ENCODE peak calls at places on chromosome X, in four cellular contexts. K, B, I and X are unnamed samples.

GRCh38 chrX:135740683-135741149 is 27.3 kb downstream of the CT45A3 start:
- DNase-seq in K (no peak), B (peak; percentile 26), I (no peak), X (peak; percentile 62)

GRCh38 chrX:141405878-141406492 is 163.7 kb upstream of the SPANXC start:
- DNase-seq in K (peak; percentile 55), B (no peak), I (no peak), X (no peak)

GRCh38 chrX:129754266-129755024 is 15.7 kb downstream of the XPNPEP2 start:
- DNase-seq in K (no peak), B (no peak), I (no peak), X (no peak)

GRCh38 chrX:69361286-69361926 is 142.7 kb upstream of the NALF2 start:
- DNase-seq in K (no peak), B (no peak), I (no peak), X (no peak)

GRCh38 chrX:25022499-25023325 is 6.9 kb upstream of the ARX start:
- DNase-seq in K (no peak), B (no peak), I (no peak), X (no peak)

GRCh38 chrX:125295337-125295736 is 24.3 kb upstream of the TEX13C start:
- DNase-seq in K (no peak), B (no peak), I (no peak), X (peak; percentile 26)

GRCh38 chrX:123899701-123900100 is 39.8 kb downstream of the XIAP start:
- DNase-seq in K (no peak), B (no peak), I (no peak), X (peak; percentile 23)

GRCh38 chrX:154013614-154014360 is 5.9 kb downstream of the IRAK1 start:
- DNase-seq in K (no peak), B (no peak), I (no peak), X (peak; percentile 65)

GRCh38 chrX:133921084-133921483 is 64.3 kb downstream of the GPC3 start:
- DNase-seq in K (no peak), B (no peak), I (no peak), X (no peak)

GRCh38 chrX:148380107-148380506 is 120.3 kb upstream of the AFF2 start:
- DNase-seq in K (no peak), B (no peak), I (no peak), X (no peak)

GRCh38 chrX:40539214-40540142 is 41.3 kb upstream of the ATP6AP2 start:
- DNase-seq in K (peak; percentile 11), B (peak; percentile 49), I (peak; percentile 49), X (peak; percentile 44)

GRCh38 chrX:103396186-103396585 is 19.8 kb downstream of the BEX3 start:
- DNase-seq in K (no peak), B (no peak), I (no peak), X (peak; percentile 59)

GRCh38 chrX:81202989-81203388 is 1.1 kb downstream of the SH3BGRL start:
- DNase-seq in K (no peak), B (no peak), I (no peak), X (no peak)

GRCh38 chrX:30580641-30581040 is 3.1 kb upstream of the TASL start:
- DNase-seq in K (no peak), B (no peak), I (no peak), X (no peak)

GRCh38 chrX:150100261-150100660 is 162.0 kb upstream of the EOLA2 start:
- DNase-seq in K (no peak), B (no peak), I (no peak), X (no peak)

GRCh38 chrX:97027384-97027922 is 143.7 kb downstream of the RPA4 start:
- DNase-seq in K (no peak), B (no peak), I (no peak), X (no peak)

GRCh38 chrX:150035531-150035930 is 97.2 kb upstream of the EOLA2 start:
- DNase-seq in K (no peak), B (no peak), I (no peak), X (no peak)

GRCh38 chrX:154431321-154431720 is 2.8 kb downstream of the ATP6AP1 start:
- DNase-seq in K (no peak), B (no peak), I (no peak), X (no peak)

GRCh38 chrX:68186552-68187262 is 246.6 kb downstream of the OPHN1 start:
- DNase-seq in K (no peak), B (no peak), I (no peak), X (no peak)

GRCh38 chrX:94914235-94914634 is 1240.2 kb downstream of the FAM133A start:
- DNase-seq in K (no peak), B (no peak), I (no peak), X (no peak)

GRCh38 chrX:72084114-72084513 is 47.6 kb downstream of the RTL5 start:
- DNase-seq in K (no peak), B (no peak), I (no peak), X (no peak)

GRCh38 chrX:259692-260355 is 21.4 kb upstream of the PLCXD1 start:
- DNase-seq in K (no peak), B (no peak), I (no peak), X (no peak)

GRCh38 chrX:18354369-18355329 is at the start of gene SCML2:
- DNase-seq in K (no peak), B (peak; percentile 41), I (peak; percentile 48), X (peak; percentile 55)

GRCh38 chrX:15761564-15762191 is 23.6 kb downstream of the CA5B start:
- DNase-seq in K (no peak), B (no peak), I (no peak), X (peak; percentile 69)

DNA sequence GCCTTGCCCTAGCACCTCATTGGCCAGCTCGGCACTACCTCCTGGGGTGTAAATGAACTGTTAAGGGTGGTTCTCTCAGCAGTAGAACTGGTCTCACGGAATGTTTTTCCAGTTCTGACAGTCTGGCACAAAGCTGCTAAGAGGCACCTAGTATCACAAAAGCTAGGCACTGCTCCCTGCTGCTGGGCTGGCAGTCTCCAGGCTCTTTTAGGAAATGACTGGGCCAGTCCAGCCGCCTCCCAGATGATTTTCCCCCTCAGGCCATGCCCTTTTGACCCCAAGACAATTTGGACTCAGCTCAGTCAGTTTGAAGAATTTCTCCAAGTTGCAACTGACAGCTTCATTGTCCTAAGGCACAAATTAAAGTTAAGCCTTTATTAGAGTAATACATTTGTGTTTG is 8.0 kb downstream of the FRMD7 start:
- DNase-seq in K (no peak), B (no peak), I (no peak), X (no peak)
- H3K27ac ChIP-seq in K (no peak overlapping the region), B (no peak overlapping the region), I (no peak overlapping the region), X (no peak overlapping the region)

DNA sequence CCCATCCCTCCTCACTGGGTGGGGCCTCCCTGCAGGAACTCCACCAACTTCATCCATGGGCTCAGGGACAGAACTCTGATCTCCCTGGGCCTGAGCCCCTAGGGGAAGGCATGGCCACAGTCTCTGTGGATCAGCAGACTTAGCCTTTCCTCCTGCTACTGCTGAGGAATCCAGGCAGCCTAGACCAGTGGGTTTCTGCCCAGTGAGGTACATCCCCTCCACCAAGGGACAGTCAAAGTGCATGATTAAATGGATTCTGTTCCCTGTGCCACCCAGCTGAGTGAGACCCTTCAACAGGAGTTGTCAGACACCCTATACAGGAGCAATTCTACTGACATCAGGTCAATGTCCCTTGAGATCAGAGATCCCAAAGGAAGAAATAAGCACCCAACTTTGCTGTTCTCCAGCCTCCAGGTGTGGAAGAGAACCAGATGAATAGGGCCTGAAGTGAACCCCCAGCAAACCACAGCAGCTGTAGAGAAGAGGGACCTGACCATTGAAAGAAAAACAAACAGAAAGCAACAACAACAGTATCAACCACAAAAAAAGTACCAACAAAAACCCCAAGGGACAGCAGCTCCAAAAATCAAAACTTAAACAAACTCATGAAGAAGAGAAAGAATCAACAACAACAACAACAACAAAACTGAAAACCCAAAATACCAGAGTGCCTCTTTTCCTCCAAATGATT is 84.8 kb downstream of the CHIC1 start:
- DNase-seq in K (no peak), B (no peak), I (no peak), X (no peak)
- H3K27ac ChIP-seq in K (no peak overlapping the region), B (no peak overlapping the region), I (no peak overlapping the region), X (no peak overlapping the region)

GRCh38 chrX:3690140-3690539 is 23.3 kb downstream of the PRKX start:
- DNase-seq in K (no peak), B (no peak), I (no peak), X (no peak)
- H3K27ac ChIP-seq in K (peak overlapping the region; percentile 47), B (no peak overlapping the region), I (no peak overlapping the region), X (no peak overlapping the region)

GRCh38 chrX:56764153-56764974 is 35.3 kb downstream of the NBDY start:
- DNase-seq in K (peak; percentile 47), B (peak; percentile 83), I (peak; percentile 69), X (peak; percentile 88)

GRCh38 chrX:56762220-56762619 is 33.2 kb downstream of the NBDY start:
- DNase-seq in K (no peak), B (no peak), I (no peak), X (no peak)

GRCh38 chrX:56763556-56764152 is 34.6 kb downstream of the NBDY start:
- DNase-seq in K (no peak), B (peak; percentile 88), I (peak; percentile 77), X (peak; percentile 81)

GRCh38 chrX:56761167-56761566 is 32.1 kb downstream of the NBDY start:
- DNase-seq in K (no peak), B (no peak), I (no peak), X (no peak)

GRCh38 chrX:56762707-56763555 is 33.9 kb downstream of the NBDY start:
- DNase-seq in K (no peak), B (no peak), I (no peak), X (no peak)
- H3K27ac ChIP-seq in K (no peak overlapping the region), B (no peak overlapping the region), I (peak overlapping the region; percentile 95), X (no peak overlapping the region)

GRCh38 chrX:110316351-110317078 is 1.4 kb downstream of the AMMECR1 start:
- DNase-seq in K (no peak), B (no peak), I (no peak), X (peak; percentile 6)

GRCh38 chrX:110320588-110320987 is 2.7 kb upstream of the AMMECR1 start:
- DNase-seq in K (no peak), B (no peak), I (no peak), X (no peak)

GRCh38 chrX:110317079-110317819 is 636 bp downstream of the AMMECR1 start:
- DNase-seq in K (no peak), B (peak; percentile 17), I (peak; percentile 14), X (peak; percentile 4)

GRCh38 chrX:110317820-110318663 is at the start of gene AMMECR1:
- DNase-seq in K (peak; percentile 41), B (peak; percentile 79), I (peak; percentile 80), X (peak; percentile 87)

DNA sequence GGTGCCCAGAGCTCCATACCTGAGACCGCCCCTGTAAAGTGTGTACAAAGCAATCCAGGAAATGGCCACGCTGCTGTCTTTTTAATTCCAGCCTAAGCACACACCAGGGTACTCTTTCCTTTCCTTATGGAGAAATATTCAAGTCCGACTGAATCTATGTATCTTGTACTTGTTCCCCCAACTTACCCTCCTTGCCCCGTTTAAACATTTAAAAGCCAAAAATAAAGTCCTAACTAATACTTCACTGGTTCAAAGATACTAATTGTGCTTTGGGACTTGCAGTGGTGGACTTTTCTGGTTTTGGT is 731 bp upstream of the AMMECR1 start:
- DNase-seq in K (no peak), B (no peak), I (no peak), X (no peak)
- H3K27ac ChIP-seq in K (peak overlapping the region; percentile 39), B (peak overlapping the region; percentile 79), I (peak overlapping the region; percentile 70), X (no peak overlapping the region)

DNA sequence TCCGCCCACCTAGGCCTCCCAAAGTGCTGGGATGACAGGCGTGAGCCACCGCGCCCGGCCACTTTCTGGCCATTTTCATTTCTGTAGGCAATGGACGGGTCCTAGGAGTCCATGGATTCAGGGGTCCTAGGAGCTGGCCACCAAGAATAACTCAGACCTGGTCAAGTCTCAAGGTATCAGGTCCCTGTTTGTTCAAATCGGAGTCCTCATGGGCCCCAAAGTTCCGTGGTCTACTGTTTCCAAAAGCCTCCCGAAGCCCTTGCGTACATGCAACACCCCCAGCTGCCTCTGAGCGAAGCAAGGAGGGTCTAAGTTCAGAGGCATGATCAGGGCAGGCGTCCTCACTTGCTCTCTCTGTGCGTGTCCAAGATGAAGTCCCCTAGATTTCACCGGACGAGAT is 30.1 kb downstream of the P2RY8 start:
- DNase-seq in K (no peak), B (no peak), I (no peak), X (no peak)
- H3K27ac ChIP-seq in K (no peak overlapping the region), B (no peak overlapping the region), I (no peak overlapping the region), X (no peak overlapping the region)